ENCODE peak calls at places on chromosomes 5 and 9, in five cellular contexts. K is SK-N-SH, G is K562, O is HepG2, C is GM12878. W is an unnamed sample.
A peak's percentile ranks its signal among the peaks of the same experiment; 100 is the strongest.

GRCh38 chr9:93452710-93453046 is 703 bp downstream of the FAM120AOS start:
- DNase-seq in K (peak; percentile 28), G (no peak), C (no peak), O (no peak), W (no peak)

GRCh38 chr5:179235416-179236400 is 109.6 kb downstream of the ADAMTS2 start:
- DNase-seq in G (no peak), K (no peak), C (no peak), O (no peak), W (no peak)

GRCh38 chr5:155936520-155937406 is 390.2 kb upstream of the SGCD start:
- DNase-seq in K (no peak), O (no peak), G (no peak), C (no peak), W (no peak)

GRCh38 chr5:165130656-165131055 is 1625.2 kb downstream of the MAT2B start:
- DNase-seq in O (no peak), C (no peak), G (no peak), K (no peak), W (no peak)

GRCh38 chr9:79572032-79572890 is 496 bp downstream of the TLE4 start:
- DNase-seq in K (peak; percentile 62), C (no peak), G (peak; percentile 16), O (no peak), W (no peak)

GRCh38 chr5:68780299-68780960 is 313.4 kb upstream of the SLC30A5 start:
- DNase-seq in C (no peak), O (no peak), G (no peak), K (no peak), W (no peak)

GRCh38 chr5:64939772-64940510 is 171.2 kb downstream of the CWC27 start:
- DNase-seq in K (no peak), C (no peak), G (no peak), O (peak; percentile 79), W (no peak)

GRCh38 chr5:154015071-154015693 is 23.5 kb downstream of the FAM114A2 start:
- DNase-seq in O (no peak), C (no peak), K (no peak), G (no peak), W (no peak)

GRCh38 chr9:128406848-128407391 is 13.7 kb upstream of the CERCAM start:
- DNase-seq in G (no peak), K (no peak), O (peak; percentile 65), C (no peak), W (no peak)

GRCh38 chr9:72431036-72431435 is 66.0 kb upstream of the ZFAND5 start:
- DNase-seq in G (no peak), O (no peak), C (no peak), K (no peak), W (no peak)

GRCh38 chr9:124791106-124791505 is 14.2 kb downstream of the OLFML2A start:
- DNase-seq in K (no peak), C (no peak), O (no peak), G (no peak), W (no peak)

GRCh38 chr9:130445268-130445983 is 665 bp downstream of the ASS1 start:
- DNase-seq in K (no peak), G (no peak), O (peak; percentile 61), C (no peak), W (no peak)

GRCh38 chr5:174606646-174607045 is 117.7 kb upstream of the MSX2 start:
- DNase-seq in G (no peak), C (no peak), O (no peak), K (no peak), W (no peak)

GRCh38 chr9:109627042-109627441 is 128.9 kb upstream of the PTPN3 start:
- DNase-seq in G (no peak), O (no peak), K (no peak), C (no peak), W (no peak)

GRCh38 chr9:90044710-90045151 is 439.9 kb downstream of the GADD45G start:
- DNase-seq in G (no peak), K (no peak), O (peak; percentile 5), C (no peak), W (no peak)

GRCh38 chr5:68961762-68962161 is 132.1 kb upstream of the SLC30A5 start:
- DNase-seq in K (no peak), C (no peak), G (no peak), O (no peak), W (no peak)

DNA sequence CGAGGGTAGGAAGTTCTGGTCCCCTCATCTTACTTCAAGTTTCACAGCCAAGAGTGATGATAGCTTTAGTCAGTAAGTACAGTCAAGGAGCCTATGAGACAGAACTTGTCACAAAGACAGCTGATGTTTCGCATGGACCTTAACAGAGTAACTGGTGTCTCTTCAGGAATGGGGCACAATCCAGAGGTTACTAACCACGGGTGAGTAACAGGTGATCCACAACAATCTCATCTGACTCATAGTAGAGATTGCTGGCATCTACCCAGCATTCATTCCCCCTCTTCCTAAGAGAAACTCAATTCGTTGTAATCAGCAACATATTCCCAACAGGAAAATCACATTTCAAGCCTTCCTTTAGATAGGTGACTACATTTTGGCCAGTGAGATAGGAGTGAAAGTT is 126.7 kb downstream of the SNX18 start:
- DNase-seq in O (no peak), K (no peak), G (no peak), C (no peak), W (no peak)
- TF ChIP-seq GABPA in O (no peak), K (no peak), G (no peak), C (no peak), W (no peak)

GRCh38 chr5:90866333-90866732 is 307.7 kb downstream of the ADGRV1 start:
- DNase-seq in O (peak; percentile 40), G (peak; percentile 31), C (no peak), K (peak; percentile 48), W (no peak)
- TF ChIP-seq GABPA in O (no peak), G (no peak), C (no peak), K (no peak), W (no peak)

DNA sequence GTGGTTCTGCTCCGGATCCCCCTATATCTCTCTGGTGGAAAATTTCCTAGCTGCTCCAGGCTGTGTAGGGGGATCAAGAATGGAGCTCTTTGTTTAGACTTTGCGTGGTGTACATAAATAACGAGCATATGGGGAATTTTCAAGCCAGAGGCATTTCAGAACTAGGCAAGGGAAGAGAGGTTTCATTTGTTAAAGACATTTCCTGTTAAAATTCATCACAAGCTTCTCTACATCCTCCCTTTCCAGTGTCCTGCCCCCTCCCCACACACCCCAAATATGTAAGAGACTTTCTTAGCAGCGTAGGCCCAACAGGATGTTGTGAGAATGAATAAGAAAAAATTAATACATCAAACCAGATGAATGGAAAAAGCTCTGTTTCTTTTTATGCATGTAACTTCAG is 150.3 kb downstream of the GPBP1 start:
- DNase-seq in C (no peak), G (no peak), O (no peak), K (no peak), W (no peak)
- TF ChIP-seq GABPA in C (no peak), G (no peak), O (no peak), K (no peak), W (no peak)

GRCh38 chr5:42545038-42545437 is 121.8 kb downstream of the GHR start:
- DNase-seq in C (no peak), O (no peak), K (no peak), G (no peak), W (no peak)

GRCh38 chr5:42547894-42548293 is 124.7 kb downstream of the GHR start:
- DNase-seq in C (no peak), O (no peak), G (no peak), K (no peak), W (no peak)

GRCh38 chr5:42547146-42547545 is 123.9 kb downstream of the GHR start:
- DNase-seq in C (no peak), K (no peak), G (no peak), O (no peak), W (no peak)

GRCh38 chr5:42542106-42542505 is 118.9 kb downstream of the GHR start:
- DNase-seq in K (no peak), C (no peak), O (no peak), G (no peak), W (no peak)

DNA sequence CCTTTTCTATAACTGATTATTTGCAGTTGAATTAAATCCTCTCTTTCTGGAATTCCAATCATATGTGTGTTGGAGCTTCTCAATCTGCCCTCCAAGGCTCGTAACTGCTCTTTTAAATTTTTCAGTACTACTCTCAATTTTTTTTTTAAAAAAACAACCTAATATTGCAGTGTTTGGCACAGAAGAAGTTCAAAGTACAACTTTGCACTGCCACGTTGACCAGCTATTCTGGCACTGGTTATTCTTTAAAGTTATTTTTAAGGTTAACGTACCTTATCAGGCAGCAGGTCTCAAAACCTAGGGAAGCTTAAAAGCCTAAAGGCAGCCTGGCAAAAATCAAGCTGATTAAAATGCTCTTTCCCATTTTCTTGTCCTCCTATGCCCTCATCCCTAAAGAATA is 120.5 kb downstream of the GHR start:
- DNase-seq in K (no peak), C (no peak), O (no peak), G (no peak), W (no peak)
- TF ChIP-seq GABPA in K (no peak), C (no peak), O (no peak), G (no peak), W (no peak)

GRCh38 chr9:34590376-34591090 is 1.0 kb upstream of the CNTFR start:
- DNase-seq in C (no peak), G (peak; percentile 27), O (no peak), K (no peak), W (no peak)
- TF ChIP-seq GABPA in C (no peak), G (no peak), O (no peak), K (no peak), W (no peak)

GRCh38 chr9:125994066-125994943 is 247.1 kb downstream of the PBX3 start:
- DNase-seq in O (no peak), C (no peak), K (peak; percentile 19), G (no peak), W (no peak)
- TF ChIP-seq GABPA in O (no peak), C (no peak), K (no peak), G (no peak), W (no peak)

GRCh38 chr9:18146329-18146728 is 327.6 kb upstream of the ADAMTSL1 start:
- DNase-seq in K (no peak), G (no peak), O (no peak), C (no peak), W (no peak)

GRCh38 chr9:18137815-18138214 is 336.1 kb upstream of the ADAMTSL1 start:
- DNase-seq in C (no peak), K (no peak), O (no peak), G (no peak), W (no peak)

GRCh38 chr9:18138676-18139075 is 335.3 kb upstream of the ADAMTSL1 start:
- DNase-seq in G (no peak), C (no peak), K (no peak), O (no peak), W (no peak)

GRCh38 chr9:18141681-18142080 is 332.3 kb upstream of the ADAMTSL1 start:
- DNase-seq in C (no peak), G (no peak), O (no peak), K (no peak), W (no peak)

GRCh38 chr9:18142964-18143363 is 331.0 kb upstream of the ADAMTSL1 start:
- DNase-seq in O (no peak), K (no peak), G (no peak), C (no peak), W (no peak)
- TF ChIP-seq GABPA in O (no peak), K (no peak), G (no peak), C (no peak), W (no peak)

DNA sequence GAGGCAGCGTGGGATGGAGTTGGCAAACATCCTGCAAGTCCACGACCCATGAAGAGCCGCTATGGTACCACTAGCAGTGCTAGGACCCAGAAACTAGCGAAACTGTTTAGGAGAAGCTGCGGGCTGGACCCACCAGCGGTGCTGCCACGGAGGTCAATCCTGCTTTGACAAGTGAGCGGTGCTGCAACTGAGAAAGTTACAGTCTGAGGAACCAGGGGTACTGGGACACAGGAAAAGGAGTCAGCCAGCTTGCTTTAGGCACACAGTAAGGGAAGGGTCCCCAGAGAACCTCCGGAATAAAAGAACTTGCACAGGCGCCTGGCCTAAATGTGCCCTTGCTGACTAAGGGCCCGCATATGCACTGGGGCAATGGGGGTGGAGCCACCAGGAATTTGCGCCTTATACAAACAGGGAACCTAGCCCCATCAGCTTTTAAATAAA is 23.6 kb upstream of the ANXA2R start:
- DNase-seq in G (no peak), C (no peak), K (no peak), O (no peak), W (peak; percentile 57)
- TF ChIP-seq GABPA in G (no peak), C (no peak), K (no peak), O (no peak), W (peak; percentile 31)

W was measured in HL-60.